ENCODE peak calls at places on chromosomes 1 and 21, in four cellular contexts. One of them, this sample, is unnamed.
A peak's percentile ranks its signal among the peaks of the same experiment; 100 is the strongest.

GRCh38 chr1:94544706-94545490 is 3.3 kb upstream of the F3 start:
- DNase-seq in GM12891: no peak
- DNase-seq in K562: peak; percentile 12
- DNase-seq in GM12878: no peak
- DNase-seq in this sample: no peak

GRCh38 chr1:19737413-19737812 is 62.3 kb downstream of the TMCO4 start:
- DNase-seq in GM12891: no peak
- DNase-seq in K562: no peak
- DNase-seq in GM12878: no peak
- DNase-seq in this sample: no peak

GRCh38 chr1:93988634-93989350 is 79.6 kb upstream of the GCLM start:
- DNase-seq in GM12891: no peak
- DNase-seq in K562: no peak
- DNase-seq in GM12878: no peak
- DNase-seq in this sample: peak; percentile 32

GRCh38 chr1:7440154-7440553 is 330.9 kb upstream of the VAMP3 start:
- DNase-seq in GM12891: no peak
- DNase-seq in K562: no peak
- DNase-seq in GM12878: no peak
- DNase-seq in this sample: no peak

GRCh38 chr1:80656011-80656627 is 1144.6 kb upstream of the ADGRL2 start:
- DNase-seq in GM12891: no peak
- DNase-seq in K562: no peak
- DNase-seq in GM12878: no peak
- DNase-seq in this sample: no peak

GRCh38 chr1:29673669-29674624 is 437.6 kb downstream of the PTPRU start:
- DNase-seq in GM12891: no peak
- DNase-seq in K562: no peak
- DNase-seq in GM12878: no peak
- DNase-seq in this sample: no peak

GRCh38 chr1:184664042-184664659 is 90.5 kb downstream of the EDEM3 start:
- DNase-seq in GM12891: peak; percentile 73
- DNase-seq in K562: peak; percentile 82
- DNase-seq in GM12878: no peak
- DNase-seq in this sample: peak; percentile 12

GRCh38 chr1:62317021-62317768 is 2.0 kb downstream of the KANK4 start:
- DNase-seq in GM12891: no peak
- DNase-seq in K562: no peak
- DNase-seq in GM12878: no peak
- DNase-seq in this sample: no peak

GRCh38 chr1:168734271-168734670 is 5.3 kb upstream of the DPT start:
- DNase-seq in GM12891: no peak
- DNase-seq in K562: no peak
- DNase-seq in GM12878: no peak
- DNase-seq in this sample: no peak

GRCh38 chr1:48777219-48777895 is 666 bp upstream of the BEND5 start:
- DNase-seq in GM12891: no peak
- DNase-seq in K562: no peak
- DNase-seq in GM12878: no peak
- DNase-seq in this sample: no peak

GRCh38 chr1:31712625-31713024 is 8.8 kb upstream of the COL16A1 start:
- DNase-seq in GM12891: no peak
- DNase-seq in K562: no peak
- DNase-seq in GM12878: no peak
- DNase-seq in this sample: no peak

GRCh38 chr1:93652335-93652949 is 29.2 kb downstream of the BCAR3 start:
- DNase-seq in GM12891: no peak
- DNase-seq in K562: no peak
- DNase-seq in GM12878: no peak
- DNase-seq in this sample: no peak

GRCh38 chr1:33876970-33877680 is 13.2 kb downstream of the HMGB4 start:
- DNase-seq in GM12891: no peak
- DNase-seq in K562: no peak
- DNase-seq in GM12878: no peak
- DNase-seq in this sample: no peak

GRCh38 chr21:17513214-17514123 is 626 bp downstream of the CXADR start:
- DNase-seq in GM12891: peak; percentile 27
- DNase-seq in K562: no peak
- DNase-seq in GM12878: no peak
- DNase-seq in this sample: no peak

GRCh38 chr1:15339580-15339979 is 70.1 kb upstream of the EFHD2 start:
- DNase-seq in GM12891: no peak
- DNase-seq in K562: no peak
- DNase-seq in GM12878: no peak
- DNase-seq in this sample: no peak

GRCh38 chr1:147172168-147173016 is at the start of gene PRKAB2:
- DNase-seq in GM12891: peak; percentile 82
- DNase-seq in K562: peak; percentile 93
- DNase-seq in GM12878: peak; percentile 77
- DNase-seq in this sample: peak; percentile 79

GRCh38 chr1:33374336-33375105 is 53.6 kb upstream of the A3GALT2 start:
- DNase-seq in GM12891: no peak
- DNase-seq in K562: peak; percentile 58
- DNase-seq in GM12878: no peak
- DNase-seq in this sample: no peak

GRCh38 chr1:159428536-159428935 is 3.5 kb upstream of the OR10J4 start:
- DNase-seq in GM12891: no peak
- DNase-seq in K562: no peak
- DNase-seq in GM12878: no peak
- DNase-seq in this sample: no peak

GRCh38 chr1:33169290-33170055 is 12.4 kb downstream of the TRIM62 start:
- DNase-seq in GM12891: no peak
- DNase-seq in K562: no peak
- DNase-seq in GM12878: no peak
- DNase-seq in this sample: no peak

GRCh38 chr1:202685671-202686070 is 24.6 kb downstream of the SYT2 start:
- DNase-seq in GM12891: no peak
- DNase-seq in K562: no peak
- DNase-seq in GM12878: no peak
- DNase-seq in this sample: no peak

GRCh38 chr1:117696567-117696966 is 90.7 kb downstream of the TENT5C start:
- DNase-seq in GM12891: no peak
- DNase-seq in K562: no peak
- DNase-seq in GM12878: no peak
- DNase-seq in this sample: no peak

GRCh38 chr21:46078322-46078981 is 19.5 kb upstream of the COL6A2 start:
- DNase-seq in GM12891: peak; percentile 12
- DNase-seq in K562: no peak
- DNase-seq in GM12878: no peak
- DNase-seq in this sample: no peak

GRCh38 chr1:66436378-66437135 is 97.4 kb upstream of the SGIP1 start:
- DNase-seq in GM12891: no peak
- DNase-seq in K562: no peak
- DNase-seq in GM12878: peak; percentile 44
- DNase-seq in this sample: peak; percentile 68
- TF ChIP-seq SPI1 in GM12891: no peak
- TF ChIP-seq SPI1 in K562: no peak
- TF ChIP-seq SPI1 in GM12878: no peak
- TF ChIP-seq SPI1 in this sample: no peak

GRCh38 chr1:22275626-22276395 is 132.9 kb upstream of the WNT4 start:
- DNase-seq in GM12891: peak; percentile 72
- DNase-seq in K562: peak; percentile 81
- DNase-seq in GM12878: no peak
- DNase-seq in this sample: peak; percentile 19
- TF ChIP-seq SPI1 in GM12891: no peak
- TF ChIP-seq SPI1 in K562: no peak
- TF ChIP-seq SPI1 in GM12878: no peak
- TF ChIP-seq SPI1 in this sample: no peak

GRCh38 chr1:204426035-204426436 is 14.4 kb upstream of the PPP1R15B start:
- DNase-seq in GM12891: no peak
- DNase-seq in K562: no peak
- DNase-seq in GM12878: no peak
- DNase-seq in this sample: no peak
- TF ChIP-seq SPI1 in GM12891: no peak
- TF ChIP-seq SPI1 in K562: no peak
- TF ChIP-seq SPI1 in GM12878: no peak
- TF ChIP-seq SPI1 in this sample: no peak

GRCh38 chr1:225426395-225427248 is 1.2 kb downstream of the LBR start:
- DNase-seq in GM12891: no peak
- DNase-seq in K562: peak; percentile 46
- DNase-seq in GM12878: no peak
- DNase-seq in this sample: peak; percentile 80

GRCh38 chr1:225427249-225428065 is at the start of gene LBR:
- DNase-seq in GM12891: peak; percentile 47
- DNase-seq in K562: peak; percentile 45
- DNase-seq in GM12878: no peak
- DNase-seq in this sample: peak; percentile 15

GRCh38 chr1:225424562-225425210 is 3.2 kb downstream of the LBR start:
- DNase-seq in GM12891: no peak
- DNase-seq in K562: no peak
- DNase-seq in GM12878: no peak
- DNase-seq in this sample: no peak

GRCh38 chr1:225423518-225423855 is 4.4 kb downstream of the LBR start:
- DNase-seq in GM12891: no peak
- DNase-seq in K562: no peak
- DNase-seq in GM12878: no peak
- DNase-seq in this sample: no peak

DNA sequence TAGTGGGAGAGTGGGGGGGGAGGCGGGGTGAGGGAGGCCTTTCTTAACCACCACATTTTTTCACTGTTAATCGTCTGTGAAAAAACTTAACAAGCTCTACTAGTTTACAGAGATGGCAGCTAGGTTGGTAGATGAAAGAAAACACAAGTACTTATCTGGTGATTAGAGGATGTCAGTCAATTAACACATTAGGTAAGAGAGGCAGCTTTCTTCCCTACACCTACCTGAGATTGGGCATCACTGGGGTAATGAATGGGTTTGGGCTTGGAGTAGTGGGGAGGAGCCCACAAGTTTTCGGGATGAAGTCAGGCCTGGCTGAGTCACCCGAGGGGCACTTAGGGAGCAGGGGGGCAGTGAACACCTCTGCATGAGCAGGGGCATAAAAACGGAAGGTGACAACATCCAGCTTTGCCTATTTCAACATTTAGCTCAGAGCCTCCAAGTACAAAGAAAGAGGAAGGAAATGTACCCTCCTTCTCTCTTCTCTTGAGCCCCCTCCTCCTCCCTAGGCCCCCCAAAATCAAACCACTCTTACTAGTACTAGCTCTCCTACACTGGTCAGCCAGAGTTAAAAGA is 2.5 kb downstream of the LBR start:
- DNase-seq in GM12891: no peak
- DNase-seq in K562: no peak
- DNase-seq in GM12878: no peak
- DNase-seq in this sample: peak; percentile 81
- TF ChIP-seq SPI1 in GM12891: no peak
- TF ChIP-seq SPI1 in K562: no peak
- TF ChIP-seq SPI1 in GM12878: no peak
- TF ChIP-seq SPI1 in this sample: peak; percentile 14

GRCh38 chr1:155125946-155126493 is 1.7 kb upstream of the EFNA1 start:
- DNase-seq in GM12891: no peak
- DNase-seq in K562: no peak
- DNase-seq in GM12878: no peak
- DNase-seq in this sample: no peak
- TF ChIP-seq SPI1 in GM12891: no peak
- TF ChIP-seq SPI1 in K562: no peak
- TF ChIP-seq SPI1 in GM12878: no peak
- TF ChIP-seq SPI1 in this sample: no peak

GRCh38 chr1:78619803-78620579 is at the start of gene IFI44L:
- DNase-seq in GM12891: no peak
- DNase-seq in K562: no peak
- DNase-seq in GM12878: peak; percentile 89
- DNase-seq in this sample: no peak
- TF ChIP-seq SPI1 in GM12891: no peak
- TF ChIP-seq SPI1 in K562: no peak
- TF ChIP-seq SPI1 in GM12878: no peak
- TF ChIP-seq SPI1 in this sample: no peak

GRCh38 chr1:150552692-150553278 is 3.6 kb downstream of the ADAMTSL4 start:
- DNase-seq in GM12891: no peak
- DNase-seq in K562: no peak
- DNase-seq in GM12878: no peak
- DNase-seq in this sample: no peak

GRCh38 chr1:150555198-150555970 is 6.2 kb downstream of the ADAMTSL4 start:
- DNase-seq in GM12891: no peak
- DNase-seq in K562: no peak
- DNase-seq in GM12878: no peak
- DNase-seq in this sample: no peak

GRCh38 chr1:150551784-150552691 is 2.8 kb downstream of the ADAMTSL4 start:
- DNase-seq in GM12891: no peak
- DNase-seq in K562: peak; percentile 88
- DNase-seq in GM12878: no peak
- DNase-seq in this sample: peak; percentile 94

GRCh38 chr1:150553392-150554085 is 4.3 kb downstream of the ADAMTSL4 start:
- DNase-seq in GM12891: no peak
- DNase-seq in K562: no peak
- DNase-seq in GM12878: no peak
- DNase-seq in this sample: no peak

DNA sequence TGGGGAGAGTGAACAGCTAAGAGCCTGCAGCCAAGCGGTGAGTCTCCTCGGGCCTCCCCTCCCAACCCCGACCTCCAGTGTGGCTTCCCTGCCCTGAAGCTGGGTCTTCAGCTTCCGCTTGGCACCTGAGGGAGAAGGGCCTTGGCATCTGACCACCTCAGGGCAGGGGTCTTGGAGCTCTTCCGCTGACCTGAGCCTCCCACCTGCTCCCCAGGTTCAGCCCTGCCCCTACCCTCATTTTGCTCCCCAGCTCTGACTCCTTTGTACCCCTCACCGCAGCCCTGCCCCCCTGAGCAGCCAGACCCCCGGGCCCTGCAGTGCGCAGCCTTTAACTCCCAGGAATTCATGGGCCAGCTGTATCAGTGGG is 4.9 kb downstream of the ADAMTSL4 start:
- DNase-seq in GM12891: no peak
- DNase-seq in K562: no peak
- DNase-seq in GM12878: no peak
- DNase-seq in this sample: no peak
- TF ChIP-seq SPI1 in GM12891: no peak
- TF ChIP-seq SPI1 in K562: no peak
- TF ChIP-seq SPI1 in GM12878: no peak
- TF ChIP-seq SPI1 in this sample: no peak